ENCODE peak calls at places on chromosomes 16 and 17, in nine cellular contexts. Q is lung; F is left lung; W is C1 segment of cervical spinal cord; S is stimulated activated CD4-positive, alpha-beta T cell treated with anti-CD3 and anti-CD28 coated beads, Interleukin-12 subunit alpha, Interleukin-12 subunit beta, amount 100 ng/mL, for 4 hours; R is Ammon's horn; K is stromal cell of bone marrow; T is naive thymus-derived CD8-positive, alpha-beta T cell; Y is NCI-H774. H is an unnamed sample.

GRCh38 chr17:81511800-81512559 is 619 bp downstream of the ACTG1 start:
- DNase-seq in T (peak; percentile 48), K (no peak), W (no peak), S (peak; percentile 47), R (no peak), Q (peak; percentile 58), F (peak; percentile 87), Y (no peak), H (no peak)

GRCh38 chr17:7004398-7005253 is 7.8 kb upstream of the RNASEK start:
- DNase-seq in K (peak; percentile 36), T (peak; percentile 82), Y (peak; percentile 51), Q (no peak), S (no peak), F (no peak), R (peak; percentile 58), W (no peak), H (no peak)

GRCh38 chr16:89828870-89829629 is 775 bp downstream of the SPIRE2 start:
- DNase-seq in Y (no peak), W (no peak), T (no peak), S (no peak), F (no peak), K (no peak), R (no peak), Q (no peak), H (no peak)

GRCh38 chr17:28549274-28550132 is 2.9 kb downstream of the UNC119 start:
- DNase-seq in T (peak; percentile 70), F (no peak), Y (no peak), W (no peak), Q (no peak), K (no peak), R (no peak), S (peak; percentile 32), H (no peak)

GRCh38 chr17:17344507-17345293 is 41.5 kb downstream of the NT5M start:
- DNase-seq in Y (no peak), F (peak; percentile 43), W (peak; percentile 36), R (no peak), S (no peak), Q (no peak), T (no peak), K (no peak), H (no peak)

GRCh38 chr17:4545217-4545951 is 9.8 kb downstream of the MYBBP1A start:
- DNase-seq in K (no peak), S (no peak), T (no peak), W (no peak), Y (no peak), Q (no peak), R (no peak), F (peak; percentile 61), H (no peak)

GRCh38 chr17:19724501-19725420 is 8.4 kb upstream of the SLC47A2 start:
- DNase-seq in Y (no peak), Q (peak; percentile 47), T (peak; percentile 29), F (peak; percentile 92), W (peak; percentile 50), S (peak; percentile 36), R (peak; percentile 56), K (no peak), H (no peak)

GRCh38 chr16:49857423-49858181 is 1.7 kb upstream of the ZNF423 start:
- DNase-seq in R (no peak), S (peak; percentile 36), T (peak; percentile 36), F (peak; percentile 88), Q (peak; percentile 41), K (no peak), W (peak; percentile 49), Y (no peak), H (no peak)

GRCh38 chr17:66466933-66467367 is 164.5 kb downstream of the PRKCA start:
- DNase-seq in W (no peak), K (peak; percentile 96), Y (no peak), Q (peak; percentile 47), S (peak; percentile 30), R (no peak), F (no peak), T (no peak), H (no peak)

GRCh38 chr16:23145186-23145585 is 4.1 kb downstream of the USP31 start:
- DNase-seq in K (no peak), Q (no peak), R (no peak), Y (no peak), S (no peak), F (no peak), W (no peak), T (no peak), H (no peak)

GRCh38 chr16:68823401-68823800 is 19.9 kb upstream of the TANGO6 start:
- DNase-seq in Q (no peak), K (no peak), T (no peak), F (no peak), R (no peak), Y (no peak), W (no peak), S (no peak), H (no peak)

GRCh38 chr16:73126453-73126853 is 78.5 kb upstream of the ZFHX3 start:
- DNase-seq in Q (peak; percentile 34), T (no peak), Y (no peak), W (no peak), F (no peak), R (no peak), S (no peak), K (peak; percentile 50), H (no peak)

GRCh38 chr17:51807460-51807859 is 351.1 kb downstream of the CA10 start:
- DNase-seq in T (no peak), S (no peak), R (no peak), W (no peak), F (no peak), Y (no peak), K (no peak), Q (no peak), H (no peak)

GRCh38 chr16:81035975-81036750 is 521 bp downstream of the ATMIN start:
- DNase-seq in Q (no peak), K (peak; percentile 11), F (peak; percentile 86), S (peak; percentile 38), T (no peak), R (peak; percentile 32), W (peak; percentile 24), Y (no peak), H (peak; percentile 26)

GRCh38 chr16:47970291-47970931 is 185.4 kb downstream of the ABCC12 start:
- DNase-seq in W (no peak), K (peak; percentile 10), Q (no peak), R (no peak), F (no peak), S (no peak), T (no peak), Y (no peak), H (no peak)

GRCh38 chr16:67968440-67969285 is at the start of gene SLC12A4:
- DNase-seq in R (peak; percentile 58), Q (peak; percentile 82), K (peak; percentile 64), W (peak; percentile 76), T (peak; percentile 87), Y (peak; percentile 28), S (peak; percentile 83), F (peak; percentile 96), H (peak; percentile 52)

GRCh38 chr16:48517493-48517892 is 92.5 kb downstream of the N4BP1 start:
- DNase-seq in Y (no peak), R (no peak), W (no peak), S (no peak), F (no peak), Q (no peak), T (no peak), K (no peak), H (no peak)

GRCh38 chr17:975321-975982 is 4.1 kb downstream of the NXN start:
- DNase-seq in F (no peak), Q (no peak), Y (no peak), T (no peak), K (peak; percentile 26), W (no peak), S (no peak), R (peak; percentile 70), H (no peak)

GRCh38 chr17:38786372-38786771 is 13.0 kb downstream of the PIP4K2B start:
- DNase-seq in Y (no peak), F (no peak), W (no peak), R (no peak), S (no peak), T (no peak), Q (no peak), K (no peak), H (no peak)

GRCh38 chr17:28716740-28717577 is 709 bp downstream of the RAB34 start:
- DNase-seq in T (peak; percentile 17), S (peak; percentile 24), Y (no peak), R (no peak), W (no peak), Q (no peak), K (no peak), F (peak; percentile 84), H (no peak)

GRCh38 chr17:55067697-55068439 is 99.3 kb downstream of the STXBP4 start:
- DNase-seq in T (no peak), W (no peak), K (no peak), R (no peak), S (no peak), Q (no peak), F (no peak), Y (no peak), H (no peak)

GRCh38 chr16:3577302-3577752 is at the start of gene NLRC3:
- DNase-seq in T (peak; percentile 64), W (no peak), F (peak; percentile 72), S (peak; percentile 28), R (no peak), Y (no peak), Q (no peak), K (no peak), H (no peak)

GRCh38 chr17:17343160-17343735 is 40.1 kb downstream of the NT5M start:
- DNase-seq in T (no peak), S (no peak), F (peak; percentile 45), K (no peak), R (no peak), Q (no peak), W (no peak), Y (no peak), H (no peak)

GRCh38 chr17:7988750-7989178 is 13.7 kb upstream of the GUCY2D start:
- DNase-seq in F (no peak), W (no peak), T (peak; percentile 81), K (peak; percentile 80), S (no peak), Q (peak; percentile 74), Y (peak; percentile 50), R (peak; percentile 77), H (peak; percentile 37)

GRCh38 chr17:72126575-72127486 is 6.0 kb downstream of the SOX9 start:
- DNase-seq in W (peak; percentile 17), Y (no peak), S (no peak), T (no peak), F (no peak), R (peak; percentile 37), K (no peak), Q (no peak), H (no peak)

GRCh38 chr17:42797067-42798007 is 1.2 kb downstream of the COA3 start:
- DNase-seq in S (no peak), F (no peak), Y (no peak), K (no peak), R (no peak), Q (no peak), W (no peak), T (no peak), H (no peak)

H was measured in caudate nucleus.